ENCODE peak calls at places on chromosome 14, in six cellular contexts. Y, O, D, L, F and H are unnamed samples.
A peak's percentile ranks its signal among the peaks of the same experiment; 100 is the strongest.

GRCh38 chr14:79659995-79660975 is 551.0 kb downstream of the DIO2 start:
- DNase-seq in Y (no peak), O (no peak), D (no peak), L (no peak), F (no peak), H (no peak)

GRCh38 chr14:66483322-66483721 is 2.8 kb upstream of the CCDC196 start:
- DNase-seq in Y (no peak), O (no peak), D (no peak), L (no peak), F (no peak), H (no peak)

GRCh38 chr14:55123101-55123500 is 6.0 kb upstream of the LGALS3 start:
- DNase-seq in Y (no peak), O (no peak), D (no peak), L (no peak), F (no peak), H (no peak)

GRCh38 chr14:96267336-96267735 is 11.3 kb downstream of the BDKRB1 start:
- DNase-seq in Y (no peak), O (no peak), D (no peak), L (no peak), F (peak; percentile 88), H (no peak)

GRCh38 chr14:38762845-38763244 is 340.2 kb downstream of the SEC23A start:
- DNase-seq in Y (no peak), O (no peak), D (no peak), L (no peak), F (no peak), H (no peak)

GRCh38 chr14:70803321-70804110 is 5.8 kb downstream of the MAP3K9 start:
- DNase-seq in Y (no peak), O (no peak), D (no peak), L (no peak), F (no peak), H (no peak)

GRCh38 chr14:51410846-51411245 is 170.8 kb downstream of the TMX1 start:
- DNase-seq in Y (no peak), O (no peak), D (no peak), L (no peak), F (no peak), H (no peak)

GRCh38 chr14:34124585-34124984 is 173.7 kb upstream of the EGLN3 start:
- DNase-seq in Y (no peak), O (no peak), D (no peak), L (no peak), F (no peak), H (no peak)

GRCh38 chr14:65277580-65278270 is 134.8 kb upstream of the FUT8 start:
- DNase-seq in Y (no peak), O (no peak), D (no peak), L (peak; percentile 28), F (no peak), H (no peak)

GRCh38 chr14:65107200-65107599 is 4.9 kb upstream of the MAX start:
- DNase-seq in Y (no peak), O (no peak), D (no peak), L (no peak), F (no peak), H (no peak)

GRCh38 chr14:89114109-89114508 is 289.7 kb downstream of the TTC8 start:
- DNase-seq in Y (no peak), O (no peak), D (no peak), L (no peak), F (no peak), H (no peak)

GRCh38 chr14:81105378-81105777 is 115.4 kb downstream of the GTF2A1 start:
- DNase-seq in Y (no peak), O (no peak), D (no peak), L (no peak), F (no peak), H (no peak)

GRCh38 chr14:50342211-50343080 is 30.3 kb downstream of the DMAC2L start:
- DNase-seq in Y (no peak), O (peak; percentile 47), D (peak; percentile 59), L (peak; percentile 72), F (no peak), H (no peak)

GRCh38 chr14:39432619-39433451 is 602 bp upstream of the FBXO33 start:
- DNase-seq in Y (peak; percentile 63), O (peak; percentile 94), D (no peak), L (peak; percentile 93), F (peak; percentile 75), H (peak; percentile 70)

GRCh38 chr14:61343991-61344405 is 22.6 kb downstream of the PRKCH start:
- DNase-seq in Y (no peak), O (no peak), D (no peak), L (no peak), F (no peak), H (no peak)

GRCh38 chr14:61188936-61189808 is 92.0 kb downstream of the TMEM30B start:
- DNase-seq in Y (no peak), O (peak; percentile 63), D (no peak), L (peak; percentile 82), F (peak; percentile 32), H (peak; percentile 30)

GRCh38 chr14:95300002-95300696 is 19.6 kb downstream of the CLMN start:
- DNase-seq in Y (no peak), O (no peak), D (no peak), L (no peak), F (no peak), H (no peak)

GRCh38 chr14:89748004-89748403 is 206.5 kb downstream of the EFCAB11 start:
- DNase-seq in Y (no peak), O (no peak), D (no peak), L (no peak), F (no peak), H (no peak)

GRCh38 chr14:81305743-81306142 is 85.0 kb upstream of the GTF2A1 start:
- DNase-seq in Y (no peak), O (no peak), D (no peak), L (no peak), F (no peak), H (no peak)

GRCh38 chr14:94738786-94739185 is 31.1 kb downstream of the GSC start:
- DNase-seq in Y (no peak), O (no peak), D (no peak), L (no peak), F (no peak), H (no peak)

DNA sequence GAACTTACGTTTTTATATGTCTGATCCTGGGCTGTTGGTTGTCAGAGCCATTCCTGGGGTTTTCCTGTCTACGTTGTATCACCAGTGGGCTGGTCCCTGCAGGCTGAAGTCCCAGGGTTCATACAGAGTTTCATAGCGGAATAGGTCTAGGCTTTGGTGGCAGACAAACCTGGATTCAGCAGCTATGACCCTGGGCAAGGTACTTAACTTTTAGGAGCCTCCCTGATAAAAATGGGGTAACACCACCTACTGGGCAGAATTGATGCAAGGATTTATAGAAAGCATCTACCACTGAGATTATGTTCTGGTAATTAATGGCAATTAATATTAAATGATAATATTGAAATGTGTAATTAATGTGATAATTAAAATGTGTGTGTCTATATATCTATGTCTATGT is 141.2 kb downstream of the SYNE2 start:
- DNase-seq in Y (no peak), O (no peak), D (no peak), L (no peak), F (peak; percentile 17), H (no peak)
- TF ChIP-seq CTCF in Y (no peak), O (no peak), D (peak; percentile 26), L (no peak), F (peak; percentile 68), H (peak; percentile 29)

GRCh38 chr14:69056389-69056788 is 77.3 kb upstream of the ACTN1 start:
- DNase-seq in Y (no peak), O (no peak), D (no peak), L (no peak), F (no peak), H (no peak)
- TF ChIP-seq CTCF in Y (no peak), O (no peak), D (no peak), L (no peak), F (peak; percentile 60), H (no peak)

GRCh38 chr14:99538275-99538674 is 57.1 kb downstream of the CCNK start:
- DNase-seq in Y (no peak), O (no peak), D (no peak), L (no peak), F (no peak), H (no peak)
- TF ChIP-seq CTCF in Y (no peak), O (no peak), D (no peak), L (peak; percentile 32), F (no peak), H (peak; percentile 36)

GRCh38 chr14:36975834-36976233 is 196.6 kb downstream of the SLC25A21 start:
- DNase-seq in Y (no peak), O (no peak), D (no peak), L (no peak), F (no peak), H (no peak)

GRCh38 chr14:36971263-36971855 is 201.0 kb downstream of the SLC25A21 start:
- DNase-seq in Y (no peak), O (no peak), D (no peak), L (no peak), F (no peak), H (no peak)

GRCh38 chr14:36974985-36975384 is 197.4 kb downstream of the SLC25A21 start:
- DNase-seq in Y (no peak), O (no peak), D (no peak), L (no peak), F (no peak), H (no peak)

GRCh38 chr14:36976571-36977023 is 195.8 kb downstream of the SLC25A21 start:
- DNase-seq in Y (no peak), O (no peak), D (peak; percentile 34), L (no peak), F (no peak), H (no peak)

DNA sequence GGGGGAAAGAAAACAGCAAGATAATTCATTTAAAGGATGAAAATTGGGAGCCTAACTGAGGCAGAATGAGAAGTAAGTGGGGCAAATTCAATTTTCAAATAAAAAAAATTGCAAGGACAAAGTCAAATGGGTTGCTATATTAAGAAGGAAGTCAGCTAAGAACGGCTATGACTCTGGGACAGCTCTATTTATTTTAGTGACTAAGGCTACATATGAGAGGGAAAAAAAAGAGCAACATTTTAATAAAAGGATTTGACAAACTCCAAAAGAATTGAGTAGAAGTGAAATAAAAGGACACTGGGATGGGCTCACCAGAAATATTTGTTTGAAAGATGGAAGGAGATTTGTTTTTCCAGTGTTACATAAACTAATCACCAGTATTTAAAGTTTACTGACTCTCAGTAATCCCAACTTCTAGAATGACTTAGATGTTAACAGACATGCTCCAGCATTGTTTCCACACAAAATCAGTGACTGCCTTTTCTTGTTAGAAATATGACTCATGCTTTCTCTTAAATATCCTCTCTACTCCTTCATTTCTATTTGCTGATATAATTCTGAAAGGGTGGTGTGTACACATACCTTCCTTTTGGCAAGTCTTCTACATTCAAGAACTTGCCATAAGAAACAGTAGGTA is 198.5 kb downstream of the SLC25A21 start:
- DNase-seq in Y (no peak), O (no peak), D (peak; percentile 38), L (no peak), F (peak; percentile 74), H (no peak)
- TF ChIP-seq CTCF in Y (no peak), O (no peak), D (no peak), L (no peak), F (no peak), H (no peak)

GRCh38 chr14:104926619-104927431 is 2.1 kb downstream of the PLD4 start:
- DNase-seq in Y (no peak), O (no peak), D (no peak), L (no peak), F (no peak), H (no peak)
- TF ChIP-seq CTCF in Y (no peak), O (no peak), D (peak; percentile 3), L (no peak), F (no peak), H (no peak)